ENCODE peak calls at places on chromosome 13, in five cellular contexts. X, Q, C, L and T are unnamed samples.

GRCh38 chr13:42275098-42275471 is 3.1 kb downstream of the AKAP11 start:
- DNase-seq in X (no peak), Q (no peak), C (no peak), L (no peak), T (no peak)

GRCh38 chr13:97417698-97418097 is 16.3 kb upstream of the RAP2A start:
- DNase-seq in X (no peak), Q (no peak), C (no peak), L (no peak), T (no peak)

GRCh38 chr13:34942732-34943674 is 933 bp downstream of the NBEA start:
- DNase-seq in X (peak), Q (no peak), C (no peak), L (no peak), T (peak)

GRCh38 chr13:95256086-95256485 is 45.2 kb downstream of the ABCC4 start:
- DNase-seq in X (no peak), Q (no peak), C (peak), L (peak), T (no peak)

GRCh38 chr13:69496951-69497350 is 610.7 kb upstream of the ATXN8OS start:
- DNase-seq in X (no peak), Q (no peak), C (no peak), L (no peak), T (no peak)

GRCh38 chr13:101346942-101347728 is 69.2 kb downstream of the NALCN start:
- DNase-seq in X (no peak), Q (no peak), C (peak), L (no peak), T (no peak)

GRCh38 chr13:49679244-49679643 is 12.0 kb downstream of the EBPL start:
- DNase-seq in X (no peak), Q (no peak), C (no peak), L (no peak), T (no peak)

GRCh38 chr13:113649212-113649611 is 8.8 kb downstream of the ATP4B start:
- DNase-seq in X (peak), Q (no peak), C (no peak), L (peak), T (no peak)

GRCh38 chr13:28541966-28542365 is 47.0 kb upstream of the FLT1 start:
- DNase-seq in X (no peak), Q (no peak), C (no peak), L (no peak), T (no peak)

GRCh38 chr13:43831088-43831487 is 44.3 kb upstream of the ENOX1 start:
- DNase-seq in X (no peak), Q (no peak), C (no peak), L (no peak), T (no peak)

GRCh38 chr13:111183959-111184684 is 69.0 kb downstream of the ARHGEF7 start:
- DNase-seq in X (no peak), Q (peak), C (no peak), L (no peak), T (no peak)

GRCh38 chr13:70960841-70961443 is 852.7 kb upstream of the KLHL1 start:
- DNase-seq in X (no peak), Q (no peak), C (no peak), L (no peak), T (no peak)

GRCh38 chr13:29046588-29046987 is 226.4 kb downstream of the MTUS2 start:
- DNase-seq in X (no peak), Q (no peak), C (no peak), L (no peak), T (no peak)

GRCh38 chr13:103283451-103283820 is 217.2 kb upstream of the SLC10A2 start:
- DNase-seq in X (no peak), Q (no peak), C (no peak), L (no peak), T (no peak)

GRCh38 chr13:76380436-76381065 is 505.7 kb downstream of the KCTD12 start:
- DNase-seq in X (no peak), Q (no peak), C (no peak), L (no peak), T (no peak)

GRCh38 chr13:113774177-113775107 is 15.4 kb downstream of the TMEM255B start:
- DNase-seq in X (no peak), Q (no peak), C (no peak), L (no peak), T (no peak)

GRCh38 chr13:112891477-112892401 is 77.3 kb upstream of the MCF2L start:
- DNase-seq in X (no peak), Q (peak), C (no peak), L (peak), T (no peak)

GRCh38 chr13:44768775-44769578 is 192.8 kb upstream of the TSC22D1 start:
- DNase-seq in X (no peak), Q (no peak), C (peak), L (no peak), T (no peak)

GRCh38 chr13:102310691-102311432 is 91.0 kb downstream of the FGF14 start:
- DNase-seq in X (peak), Q (no peak), C (no peak), L (no peak), T (no peak)

GRCh38 chr13:43133792-43134191 is 110.4 kb downstream of the DNAJC15 start:
- DNase-seq in X (no peak), Q (no peak), C (no peak), L (no peak), T (no peak)

GRCh38 chr13:27969073-27969865 is at the start of gene CDX2:
- DNase-seq in X (no peak), Q (no peak), C (no peak), L (peak), T (no peak)

GRCh38 chr13:41788552-41788951 is 172.4 kb downstream of the VWA8 start:
- DNase-seq in X (no peak), Q (no peak), C (no peak), L (no peak), T (no peak)

GRCh38 chr13:44331912-44332840 is 41.4 kb upstream of the SERP2 start:
- DNase-seq in X (peak), Q (no peak), C (no peak), L (no peak), T (no peak)

GRCh38 chr13:77518266-77518665 is 17.2 kb upstream of the SCEL start:
- DNase-seq in X (no peak), Q (no peak), C (no peak), L (no peak), T (no peak)

GRCh38 chr13:52371736-52372247 is 34.2 kb downstream of the THSD1 start:
- DNase-seq in X (no peak), Q (no peak), C (no peak), L (no peak), T (no peak)

GRCh38 chr13:27619711-27620376 is 485 bp downstream of the LNX2 start:
- DNase-seq in X (no peak), Q (peak), C (no peak), L (no peak), T (no peak)

GRCh38 chr13:112575680-112576079 is 12.3 kb downstream of the TUBGCP3 start:
- DNase-seq in X (no peak), Q (no peak), C (no peak), L (no peak), T (no peak)

GRCh38 chr13:78806457-78806856 is 147.5 kb upstream of the OBI1 start:
- DNase-seq in X (no peak), Q (no peak), C (no peak), L (no peak), T (no peak)
- TF ChIP-seq CTCF in X (no peak), Q (peak), C (no peak), L (peak), T (peak)

DNA sequence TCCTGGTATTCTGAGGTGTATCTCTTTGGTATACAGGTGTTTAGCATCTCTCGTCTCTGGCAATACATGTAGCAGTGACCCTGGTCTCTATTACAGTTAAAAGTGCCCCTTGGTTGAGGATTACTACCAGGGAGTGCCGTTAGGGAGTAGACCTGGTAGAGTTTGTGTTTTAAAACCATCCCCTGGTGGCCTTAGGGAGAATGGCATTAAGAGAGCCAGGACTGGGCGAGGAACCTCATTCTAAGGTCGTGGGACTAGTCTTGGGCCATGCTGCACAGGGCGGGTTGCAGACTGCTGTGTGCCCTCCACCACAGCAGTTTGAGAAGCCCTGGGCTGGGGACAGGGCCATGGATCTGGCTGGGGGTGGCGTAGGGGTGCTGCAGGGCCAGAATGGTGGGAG is 35.0 kb downstream of the B3GLCT start:
- DNase-seq in X (no peak), Q (no peak), C (no peak), L (no peak), T (no peak)
- TF ChIP-seq CTCF in X (no peak), Q (no peak), C (peak), L (no peak), T (peak)

DNA sequence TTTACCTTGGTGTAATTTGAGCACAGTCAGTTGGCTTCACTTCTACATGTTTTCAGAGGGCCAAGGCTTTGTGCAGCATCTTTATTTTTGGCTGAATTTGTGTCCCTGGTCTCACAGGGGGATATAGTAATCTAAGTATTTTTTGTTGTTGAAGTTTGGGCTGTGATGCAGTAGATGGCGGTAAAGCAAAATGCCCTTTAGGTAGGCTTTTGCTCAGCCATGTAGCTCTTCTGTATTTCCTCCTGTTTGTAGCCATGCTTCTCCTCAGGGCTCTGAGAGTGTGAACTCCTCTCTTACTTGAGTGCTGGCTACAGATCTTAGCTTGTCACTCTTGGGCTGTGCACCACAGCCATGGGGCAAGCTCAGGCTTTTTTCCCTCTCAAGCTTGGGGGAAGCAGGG is 328.6 kb downstream of the SLITRK5 start:
- DNase-seq in X (no peak), Q (no peak), C (no peak), L (no peak), T (no peak)
- TF ChIP-seq CTCF in X (no peak), Q (no peak), C (peak), L (no peak), T (no peak)

DNA sequence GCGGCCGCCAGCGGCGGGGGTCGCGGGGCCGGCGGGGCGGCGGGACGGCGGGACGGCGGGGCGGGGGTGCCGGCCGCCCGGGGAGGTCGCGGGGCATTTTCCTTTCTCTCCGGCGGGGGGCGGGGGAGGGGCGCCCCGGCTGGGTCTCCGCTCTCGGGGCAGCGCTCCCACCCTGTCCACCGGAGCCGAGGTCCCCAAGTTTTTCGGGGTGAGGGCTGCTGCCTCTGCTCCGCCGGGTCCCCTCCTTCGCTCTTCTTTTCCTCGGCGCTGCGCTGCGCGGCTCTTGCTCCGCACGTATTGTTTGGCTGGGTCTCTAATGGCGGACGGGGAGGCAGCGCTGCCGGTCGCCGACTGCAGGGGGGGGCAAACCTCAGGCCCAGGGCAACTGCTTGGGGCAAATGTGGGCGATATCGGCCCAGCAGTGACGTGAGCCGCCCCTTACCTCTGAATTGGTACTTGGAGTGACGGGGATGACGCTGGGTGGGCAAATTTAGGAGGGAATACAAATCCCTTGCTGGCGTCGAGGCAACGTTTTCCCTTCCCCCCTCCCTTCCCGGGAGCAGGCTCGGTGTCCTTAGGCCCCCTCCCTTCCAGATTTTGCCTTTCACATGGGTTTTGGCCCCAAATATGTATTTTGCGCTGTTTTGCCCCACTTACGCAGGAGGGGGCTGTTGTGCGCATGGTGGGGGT is 759 bp downstream of the ZMYM2 start:
- DNase-seq in X (peak), Q (peak), C (no peak), L (peak), T (peak)
- TF ChIP-seq CTCF in X (peak), Q (no peak), C (peak), L (peak), T (no peak)

DNA sequence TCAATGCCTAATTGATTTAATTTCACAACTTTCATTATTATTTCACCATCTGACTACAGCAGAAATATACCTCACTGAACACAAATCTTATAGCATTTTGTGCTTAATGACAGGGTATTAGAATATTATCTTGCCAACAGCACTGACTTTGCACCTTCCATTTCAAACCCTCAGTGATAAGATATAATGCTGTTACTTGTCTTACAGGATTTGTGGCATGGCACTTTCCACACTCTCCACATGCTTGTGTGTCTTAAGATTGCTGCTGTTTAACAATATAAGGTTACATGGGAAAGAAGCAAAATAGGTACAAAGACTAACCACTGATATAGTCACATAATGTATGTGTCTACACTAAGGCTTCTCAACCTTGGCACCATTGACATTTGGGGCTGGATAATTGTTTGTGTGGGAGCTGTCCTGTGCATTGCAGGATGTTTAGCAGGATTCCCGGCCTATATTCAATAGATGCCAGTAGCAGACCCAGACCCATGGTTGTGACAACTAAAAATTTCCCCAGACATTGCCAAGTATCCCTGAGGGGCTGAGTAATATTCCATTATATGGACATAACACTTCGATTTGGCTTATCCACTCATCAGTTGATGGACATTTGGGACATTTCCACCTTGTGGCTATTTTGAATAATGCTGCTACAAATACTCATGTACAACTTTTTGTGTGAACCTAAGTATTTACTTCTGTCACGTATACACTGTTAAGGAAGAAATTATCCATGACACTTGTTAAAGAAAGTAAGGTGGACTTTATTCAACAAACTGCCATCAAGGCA is 5.7 kb upstream of the DIAPH3 start:
- DNase-seq in X (no peak), Q (no peak), C (no peak), L (no peak), T (no peak)
- TF ChIP-seq CTCF in X (no peak), Q (no peak), C (no peak), L (peak), T (no peak)